ENCODE peak calls at places on chromosomes 1 and 21, in four cellular contexts. S is WTC11, Q is K562, Y is H1. F is an unnamed sample.

GRCh38 chr1:44210595-44210994 is 2.7 kb upstream of the DMAP1 start:
- DNase-seq in Y (no peak), Q (no peak), S (no peak), F (no peak)

GRCh38 chr1:234602334-234603220 is 7.4 kb downstream of the IRF2BP2 start:
- DNase-seq in Q (peak; percentile 84), S (no peak), Y (no peak), F (no peak)

GRCh38 chr1:10630661-10631120 is 155.9 kb downstream of the PEX14 start:
- DNase-seq in S (no peak), Y (no peak), Q (no peak), F (peak; percentile 58)

GRCh38 chr1:47388548-47389238 is 27.4 kb upstream of the FOXE3 start:
- DNase-seq in Y (peak; percentile 89), S (peak; percentile 79), Q (peak; percentile 81), F (peak; percentile 80)

GRCh38 chr1:113836534-113836933 is 24.3 kb upstream of the RSBN1 start:
- DNase-seq in Q (no peak), S (no peak), Y (no peak), F (no peak)

GRCh38 chr1:41608242-41608641 is 123.8 kb upstream of the EDN2 start:
- DNase-seq in S (no peak), Y (no peak), Q (no peak), F (no peak)

GRCh38 chr1:159931101-159931816 is 6.0 kb upstream of the TAGLN2 start:
- DNase-seq in Q (no peak), Y (no peak), S (no peak), F (no peak)

GRCh38 chr1:186297439-186297838 is 77.6 kb downstream of the TPR start:
- DNase-seq in Q (no peak), S (no peak), Y (no peak), F (no peak)

GRCh38 chr21:45304161-45304830 is 16.6 kb upstream of the POFUT2 start:
- DNase-seq in S (peak; percentile 7), Y (no peak), Q (no peak), F (no peak)

GRCh38 chr1:112762541-112763141 is 47.5 kb upstream of the PPM1J start:
- DNase-seq in Y (no peak), S (no peak), Q (no peak), F (no peak)

GRCh38 chr1:156947127-156947526 is 26.7 kb downstream of the LRRC71 start:
- DNase-seq in Y (no peak), Q (no peak), S (no peak), F (no peak)

GRCh38 chr1:153352523-153352922 is 3.9 kb upstream of the PGLYRP4 start:
- DNase-seq in Y (peak; percentile 65), S (peak; percentile 68), Q (peak; percentile 81), F (peak; percentile 77)

GRCh38 chr1:12285496-12286143 is 55.8 kb downstream of the VPS13D start:
- DNase-seq in S (no peak), Y (no peak), Q (no peak), F (no peak)

GRCh38 chr1:203860396-203860951 is 925 bp upstream of the SNRPE start:
- DNase-seq in Y (peak; percentile 54), S (no peak), Q (no peak), F (no peak)

GRCh38 chr1:238738942-238739341 is 647.4 kb upstream of the CHRM3 start:
- DNase-seq in Q (no peak), S (no peak), Y (no peak), F (no peak)

GRCh38 chr1:6198646-6199297 is 623 bp downstream of the RPL22 start:
- DNase-seq in Y (no peak), Q (peak; percentile 39), S (no peak), F (no peak)

GRCh38 chr1:107844009-107844408 is 121.0 kb downstream of the VAV3 start:
- DNase-seq in Y (no peak), S (no peak), Q (no peak), F (no peak)

GRCh38 chr1:241518447-241519307 is 878 bp downstream of the FH start:
- DNase-seq in S (no peak), Y (peak; percentile 61), Q (peak; percentile 27), F (no peak)

GRCh38 chr1:47507921-47508894 is 70.4 kb downstream of the FOXD2 start:
- DNase-seq in Y (peak; percentile 57), S (peak; percentile 53), Q (peak; percentile 62), F (peak; percentile 80)

GRCh38 chr1:200983035-200983561 is 40.4 kb downstream of the KIF21B start:
- DNase-seq in S (no peak), Q (no peak), Y (no peak), F (no peak)

GRCh38 chr1:201496296-201496690 is 10.6 kb downstream of the CSRP1 start:
- DNase-seq in Q (no peak), Y (no peak), S (no peak), F (no peak)

GRCh38 chr1:175343945-175344344 is 151.4 kb upstream of the KIAA0040 start:
- DNase-seq in Y (no peak), Q (no peak), S (no peak), F (no peak)
- TF ChIP-seq TEAD4 in Y (no peak), Q (no peak), S (no peak), F (no peak)

DNA sequence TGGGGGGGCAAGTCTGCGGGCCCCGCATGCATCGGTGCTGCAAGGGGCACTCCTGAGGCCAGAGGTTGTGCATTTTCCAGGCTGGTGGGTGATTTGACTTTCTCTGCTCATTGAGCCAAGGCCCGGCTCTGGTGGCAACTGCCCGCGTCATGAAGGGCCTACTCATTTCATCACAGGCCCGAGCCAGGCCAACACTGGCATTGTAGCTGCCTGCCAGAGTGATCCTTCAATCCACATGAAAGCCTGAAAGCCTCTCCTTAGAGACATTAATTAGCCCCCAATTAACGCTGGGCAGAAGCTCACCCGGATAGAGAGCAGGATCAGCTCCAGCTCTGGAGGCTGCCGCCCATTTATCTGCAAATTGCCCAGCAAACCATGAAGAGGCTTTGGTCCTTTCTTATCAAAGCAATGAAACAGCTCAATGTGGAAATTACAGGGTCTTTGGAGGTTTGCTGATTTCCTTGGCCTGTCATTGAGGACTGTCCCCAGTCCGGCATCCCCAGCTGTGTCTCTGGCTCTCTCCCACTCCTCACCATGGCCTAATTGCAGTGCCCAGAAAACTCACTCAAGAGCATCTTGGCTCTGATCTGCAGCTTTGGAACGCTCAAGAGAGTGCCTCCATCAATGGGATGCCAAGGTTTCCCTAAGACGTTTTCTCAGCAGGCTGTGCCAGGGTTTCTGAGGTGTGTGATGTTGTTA is 50.4 kb upstream of the STUM start:
- DNase-seq in Q (no peak), Y (no peak), S (no peak), F (no peak)
- TF ChIP-seq TEAD4 in Q (no peak), Y (no peak), S (no peak), F (no peak)

GRCh38 chr1:94772230-94772641 is 47.9 kb upstream of the SLC44A3 start:
- DNase-seq in Q (no peak), S (no peak), Y (no peak), F (no peak)
- TF ChIP-seq TEAD4 in Q (no peak), S (no peak), Y (no peak), F (no peak)

GRCh38 chr1:225603538-225604354 is 49.2 kb downstream of the ENAH start:
- DNase-seq in S (no peak), Q (no peak), Y (no peak), F (no peak)
- TF ChIP-seq TEAD4 in S (no peak), Q (no peak), Y (no peak), F (no peak)

GRCh38 chr1:178650950-178651461 is 74.0 kb upstream of the RALGPS2 start:
- DNase-seq in S (no peak), Q (no peak), Y (no peak), F (no peak)
- TF ChIP-seq TEAD4 in S (no peak), Q (no peak), Y (no peak), F (no peak)

GRCh38 chr1:67713071-67713806 is 28.2 kb downstream of the GADD45A start:
- DNase-seq in Q (peak; percentile 61), S (no peak), Y (no peak), F (peak; percentile 85)
- TF ChIP-seq TEAD4 in Q (no peak), S (no peak), Y (no peak), F (peak; percentile 72)

GRCh38 chr1:207941664-207942063 is 30.7 kb upstream of the CD34 start:
- DNase-seq in Y (no peak), S (no peak), Q (no peak), F (peak; percentile 25)
- TF ChIP-seq TEAD4 in Y (no peak), S (no peak), Q (no peak), F (no peak)

DNA sequence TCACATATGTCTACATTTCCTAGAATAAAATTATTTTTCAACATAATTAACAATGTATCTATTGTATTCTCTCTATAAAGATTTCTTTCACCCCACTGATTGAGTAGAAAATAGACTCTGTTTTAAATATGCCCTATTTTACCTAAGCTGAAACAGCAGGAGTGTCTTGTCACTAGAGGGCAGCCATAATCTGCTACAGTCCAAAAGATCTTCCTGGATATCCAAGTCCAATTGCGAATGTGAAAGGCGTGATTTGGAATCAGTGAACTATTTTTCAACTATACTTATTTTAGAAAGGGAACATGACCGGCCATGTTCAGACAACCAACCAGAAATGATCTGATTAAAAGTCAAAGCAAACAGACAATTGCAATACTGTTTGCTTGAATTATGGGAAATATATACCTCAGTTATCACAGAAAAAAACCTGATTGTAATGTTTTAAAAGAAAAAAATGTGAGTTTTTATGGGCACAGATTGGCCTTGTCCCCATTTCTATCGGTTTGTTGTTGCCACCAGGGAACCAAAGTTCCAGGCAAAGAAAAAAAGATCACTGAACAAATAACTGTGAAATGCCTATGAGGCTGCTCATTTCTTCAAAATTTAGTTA is 1211.0 kb upstream of the ADGRL4 start:
- DNase-seq in Y (no peak), S (no peak), Q (no peak), F (peak; percentile 41)
- TF ChIP-seq TEAD4 in Y (no peak), S (no peak), Q (no peak), F (no peak)

DNA sequence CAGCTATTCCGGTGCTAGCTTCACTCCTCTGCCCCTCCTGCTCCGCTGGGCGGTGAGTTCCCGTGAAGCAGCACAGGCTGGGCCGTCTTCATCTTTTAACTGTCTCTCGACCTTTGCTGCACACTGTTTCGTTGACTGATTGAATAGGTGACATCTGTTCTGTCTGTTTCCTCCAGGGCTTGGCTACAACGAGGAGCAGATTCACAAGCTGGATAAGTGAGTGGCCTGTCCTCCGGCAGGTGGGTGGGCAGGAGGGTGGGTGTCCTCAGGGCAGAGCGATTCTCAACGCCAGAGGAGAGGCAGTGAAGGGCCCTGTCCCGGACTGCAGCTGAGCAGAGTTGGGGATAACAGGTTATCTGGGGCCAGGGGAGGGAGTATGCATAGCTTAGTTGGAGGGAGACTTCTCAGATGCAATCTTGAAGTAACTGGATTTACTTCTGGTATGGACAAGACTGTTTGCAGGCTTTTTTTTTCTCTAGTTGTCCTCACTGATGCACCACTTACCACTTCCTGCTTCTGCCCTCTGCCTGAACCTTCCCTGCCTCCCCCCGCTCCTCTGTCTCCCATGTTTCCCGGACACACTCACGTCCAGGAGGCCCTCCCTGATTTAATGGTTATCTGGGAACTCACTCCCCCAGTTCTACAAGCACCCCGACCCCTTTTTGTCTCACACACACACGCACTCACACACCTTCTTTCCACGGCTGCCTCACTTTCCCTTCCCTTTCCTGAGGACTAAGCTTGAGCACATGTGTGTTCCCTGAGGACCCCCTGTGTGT is 16.5 kb upstream of the RASSF5 start:
- DNase-seq in Q (peak; percentile 44), S (no peak), Y (no peak), F (peak; percentile 48)
- TF ChIP-seq TEAD4 in Q (no peak), S (no peak), Y (no peak), F (no peak)

GRCh38 chr21:33949516-33950424 is 34.2 kb upstream of the ATP5PO start:
- DNase-seq in Y (peak; percentile 29), Q (no peak), S (no peak), F (no peak)
- TF ChIP-seq TEAD4 in Y (no peak), Q (no peak), S (no peak), F (no peak)